ENCODE peak calls at places on chromosomes 1 and 21, in four cellular contexts. D is T-helper 17 cell, L is Right ventricle myocardium inferior, Y is left kidney. Q is an unnamed sample.

GRCh38 chr1:154019280-154019679 is 28.7 kb downstream of the RPS27 start:
- DNase-seq in D (no peak), Y (no peak), L (no peak), Q (no peak)

GRCh38 chr1:32393136-32393535 is 1.1 kb downstream of the BSDC1 start:
- DNase-seq in L (no peak), D (no peak), Y (no peak), Q (no peak)

GRCh38 chr1:186958520-186958919 is 129.8 kb downstream of the PLA2G4A start:
- DNase-seq in Y (no peak), L (no peak), D (no peak), Q (no peak)

GRCh38 chr1:6424619-6425593 is at the start of gene ESPN:
- DNase-seq in D (no peak), L (no peak), Y (peak; percentile 61), Q (no peak)

GRCh38 chr21:45264146-45264918 is 23.4 kb downstream of the POFUT2 start:
- DNase-seq in Y (no peak), L (no peak), D (no peak), Q (peak; percentile 7)

GRCh38 chr1:182426442-182427430 is 23.2 kb upstream of the RGSL1 start:
- DNase-seq in Y (no peak), D (no peak), L (no peak), Q (no peak)

GRCh38 chr1:115877511-115877910 is 36.6 kb upstream of the NHLH2 start:
- DNase-seq in Y (no peak), D (no peak), L (no peak), Q (no peak)

GRCh38 chr1:83692524-83693336 is 306.2 kb downstream of the TTLL7 start:
- DNase-seq in D (no peak), Y (peak; percentile 91), L (no peak), Q (no peak)

GRCh38 chr1:236315518-236315917 is 33.8 kb upstream of the ERO1B start:
- DNase-seq in L (no peak), D (no peak), Y (no peak), Q (no peak)

GRCh38 chr1:32066489-32066873 is 6.3 kb upstream of the TMEM39B start:
- DNase-seq in L (no peak), Y (peak; percentile 55), D (no peak), Q (no peak)

GRCh38 chr1:95384570-95384969 is 150.6 kb downstream of the RWDD3 start:
- DNase-seq in Y (peak; percentile 88), L (peak; percentile 50), D (no peak), Q (peak; percentile 39)

GRCh38 chr1:171226757-171227370 is 21.4 kb upstream of the FMO1 start:
- DNase-seq in Y (peak; percentile 89), L (no peak), D (no peak), Q (no peak)

GRCh38 chr1:94974824-94975223 is 47.9 kb upstream of the CNN3 start:
- DNase-seq in Y (no peak), D (no peak), L (no peak), Q (no peak)

GRCh38 chr21:24093032-24093431 is 1514.2 kb downstream of the MRPL39 start:
- DNase-seq in L (no peak), D (no peak), Y (no peak), Q (no peak)

GRCh38 chr1:110235181-110235838 is 25.2 kb downstream of the KCNC4 start:
- DNase-seq in D (no peak), Y (no peak), L (no peak), Q (no peak)

GRCh38 chr1:6858586-6858985 is 73.3 kb downstream of the CAMTA1 start:
- DNase-seq in D (no peak), Y (no peak), L (no peak), Q (no peak)

GRCh38 chr1:107786214-107786842 is 178.7 kb downstream of the VAV3 start:
- DNase-seq in Y (no peak), L (no peak), D (no peak), Q (no peak)

GRCh38 chr1:29644812-29645211 is 408.5 kb downstream of the PTPRU start:
- DNase-seq in D (no peak), L (no peak), Y (no peak), Q (no peak)

GRCh38 chr21:30579351-30579750 is 10.8 kb downstream of the KRTAP22-2 start:
- DNase-seq in Y (no peak), D (no peak), L (no peak), Q (no peak)

GRCh38 chr21:44793269-44794030 is 8.2 kb downstream of the UBE2G2 start:
- DNase-seq in L (peak; percentile 82), D (peak; percentile 30), Y (peak; percentile 86), Q (peak; percentile 71)

GRCh38 chr1:209620484-209620879 is 31.7 kb downstream of the LAMB3 start:
- DNase-seq in D (no peak), Y (no peak), L (no peak), Q (no peak)

GRCh38 chr1:22808186-22808845 is 97.7 kb downstream of the EPHB2 start:
- DNase-seq in L (no peak), D (no peak), Y (no peak), Q (no peak)

GRCh38 chr1:70143052-70143659 is 62.2 kb downstream of the LRRC40 start:
- DNase-seq in D (no peak), Y (peak; percentile 14), L (no peak), Q (no peak)